ENCODE peak calls at places on chromosome 2, in seven cellular contexts. E is adrenal gland; U is PC-3; L is naive thymus-derived CD8-positive, alpha-beta T cell; I is fibroblast of pulmonary artery; D is Calu3; Z is sciatic nerve. K is an unnamed sample.

GRCh38 chr2:191030521-191031154 is 16.7 kb upstream of the STAT1 start:
- DNase-seq in E (no peak), U (peak; percentile 64), L (peak; percentile 51), I (peak; percentile 68), D (peak; percentile 43), Z (no peak), K (peak; percentile 41)

GRCh38 chr2:46351388-46352141 is 54.4 kb downstream of the EPAS1 start:
- DNase-seq in E (peak; percentile 45), U (no peak), L (peak; percentile 54), I (no peak), D (no peak), Z (no peak), K (no peak)

GRCh38 chr2:19876751-19877150 is 25.0 kb downstream of the TTC32 start:
- DNase-seq in E (no peak), U (no peak), L (no peak), I (no peak), D (no peak), Z (no peak), K (no peak)

GRCh38 chr2:231810905-231811304 is 24.7 kb downstream of the COPS7B start:
- DNase-seq in E (no peak), U (peak; percentile 56), L (no peak), I (peak; percentile 68), D (no peak), Z (no peak), K (no peak)

GRCh38 chr2:191758420-191759199 is 80.7 kb downstream of the NABP1 start:
- DNase-seq in E (peak; percentile 28), U (peak; percentile 89), L (peak; percentile 22), I (peak; percentile 44), D (peak; percentile 85), Z (no peak), K (peak; percentile 51)

GRCh38 chr2:217220228-217221013 is 360.6 kb upstream of the TNP1 start:
- DNase-seq in E (peak; percentile 37), U (no peak), L (no peak), I (peak; percentile 77), D (no peak), Z (no peak), K (no peak)

GRCh38 chr2:241312082-241312481 is 3.4 kb downstream of the HDLBP start:
- DNase-seq in E (no peak), U (no peak), L (no peak), I (peak; percentile 39), D (no peak), Z (no peak), K (no peak)

GRCh38 chr2:172928754-172929153 is 146.9 kb upstream of the MAP3K20 start:
- DNase-seq in E (no peak), U (no peak), L (no peak), I (peak; percentile 87), D (no peak), Z (no peak), K (no peak)

K was measured in naive B cell.